ENCODE peak calls at places on chromosome 3, in six cellular contexts. L, H, B, C, G and Y are unnamed samples.

GRCh38 chr3:132867956-132868355 is 145.7 kb upstream of the NPHP3 start:
- DNase-seq in L (no peak), H (no peak), B (no peak), C (peak), G (peak), Y (peak)

GRCh38 chr3:67558429-67558828 is 96.0 kb downstream of the SUCLG2 start:
- DNase-seq in L (no peak), H (peak), B (no peak), C (peak), G (peak), Y (peak)

GRCh38 chr3:13539285-13539625 is 9.7 kb upstream of the FBLN2 start:
- DNase-seq in L (no peak), H (no peak), B (no peak), C (peak), G (peak), Y (peak)

GRCh38 chr3:52210550-52211046 is 12.6 kb downstream of the ALAS1 start:
- DNase-seq in L (no peak), H (no peak), B (peak), C (no peak), G (peak), Y (peak)

GRCh38 chr3:178350763-178351162 is 185.5 kb upstream of the KCNMB2 start:
- DNase-seq in L (no peak), H (no peak), B (no peak), C (no peak), G (peak), Y (peak)

GRCh38 chr3:129173206-129173605 is 10.5 kb downstream of the CNBP start:
- DNase-seq in L (no peak), H (no peak), B (no peak), C (no peak), G (no peak), Y (no peak)

GRCh38 chr3:139774570-139775302 is 97.0 kb upstream of the NMNAT3 start:
- DNase-seq in L (peak), H (no peak), B (no peak), C (peak), G (peak), Y (peak)

GRCh38 chr3:9803494-9803893 is 6.6 kb upstream of the TTLL3 start:
- DNase-seq in L (no peak), H (no peak), B (no peak), C (no peak), G (no peak), Y (no peak)

GRCh38 chr3:146546366-146546965 is 2.1 kb upstream of the PLSCR1 start:
- DNase-seq in L (no peak), H (no peak), B (no peak), C (no peak), G (no peak), Y (peak)

GRCh38 chr3:117618462-117618861 is 908.9 kb downstream of the TUSC7 start:
- DNase-seq in L (no peak), H (no peak), B (no peak), C (no peak), G (peak), Y (no peak)

GRCh38 chr3:190239325-190239724 is 82.9 kb downstream of the CLDN1 start:
- DNase-seq in L (no peak), H (no peak), B (no peak), C (no peak), G (no peak), Y (no peak)

GRCh38 chr3:129610276-129610675 is 3.8 kb upstream of the PLXND1 start:
- DNase-seq in L (no peak), H (no peak), B (no peak), C (no peak), G (no peak), Y (no peak)

DNA sequence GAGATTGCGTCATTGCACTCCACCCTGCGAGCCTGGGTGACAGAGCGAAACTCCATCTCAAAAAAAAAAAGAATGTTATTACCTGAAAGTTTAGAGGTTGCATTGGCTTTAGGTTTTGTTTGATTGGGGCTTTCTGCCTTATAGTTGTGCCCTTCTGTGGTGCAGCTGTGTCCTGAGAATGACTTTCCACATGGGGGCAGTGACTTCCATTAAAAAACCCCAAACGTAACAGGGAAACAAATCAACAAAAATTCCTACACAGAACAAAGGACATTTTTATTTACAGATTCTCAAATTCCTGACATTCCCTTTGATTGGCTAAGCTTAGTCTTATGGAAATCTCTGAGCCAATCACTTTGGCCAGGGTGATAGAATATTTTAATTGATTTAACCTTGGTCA is 154.1 kb upstream of the GPR149 start:
- DNase-seq in L (no peak), H (no peak), B (no peak), C (no peak), G (no peak), Y (peak)
- H3K4me3 ChIP-seq in L (no peak), H (no peak), B (no peak), C (no peak), G (no peak), Y (no peak)

GRCh38 chr3:125679258-125679657 is 84.0 kb upstream of the OSBPL11 start:
- DNase-seq in L (no peak), H (peak), B (no peak), C (no peak), G (no peak), Y (no peak)
- TF ChIP-seq CTCF in L (no peak), H (no peak), B (no peak), C (no peak), G (no peak), Y (no peak)

DNA sequence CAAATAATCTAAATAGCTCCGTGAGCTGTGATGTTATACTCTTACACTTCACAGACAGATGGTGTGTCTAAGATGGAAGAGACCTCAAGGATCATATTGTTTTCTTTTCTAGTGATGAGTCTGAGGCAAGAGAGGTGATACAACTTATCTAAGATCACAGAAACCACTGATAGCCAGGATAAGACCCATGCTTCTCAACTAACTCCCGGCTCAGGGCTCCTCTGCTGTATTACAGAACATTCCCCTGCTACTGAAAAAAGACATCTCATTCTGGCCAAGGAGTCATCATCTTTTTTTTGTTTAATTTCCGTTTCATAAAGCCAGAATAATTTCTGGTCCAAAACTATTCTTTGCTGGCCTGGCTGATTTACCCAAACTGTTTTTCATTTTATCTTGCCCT is 47.0 kb upstream of the GAP43 start:
- DNase-seq in L (no peak), H (no peak), B (no peak), C (no peak), G (no peak), Y (no peak)
- H3K4me3 ChIP-seq in L (no peak), H (no peak), B (no peak), C (no peak), G (no peak), Y (no peak)

DNA sequence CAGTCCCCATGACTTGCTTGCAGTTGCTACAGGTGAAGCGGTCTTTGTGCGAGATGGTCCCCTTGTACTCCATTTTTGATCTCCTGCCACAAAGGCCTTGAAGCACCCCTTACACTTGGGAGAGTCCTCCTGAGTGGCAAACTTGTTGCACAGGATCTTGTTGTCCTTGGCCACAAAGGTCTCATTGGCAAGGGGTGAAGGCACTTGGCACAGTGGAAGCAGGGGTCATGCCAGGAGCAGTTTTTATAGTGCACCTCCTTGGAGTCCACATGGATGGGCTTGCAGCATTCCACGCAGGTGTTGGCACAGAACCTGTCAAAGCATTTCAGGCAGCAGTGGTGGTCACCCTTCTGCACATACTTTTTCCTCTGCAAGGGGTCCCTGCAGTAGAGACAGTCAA is 20.3 kb upstream of the SEC62 start:
- DNase-seq in L (no peak), H (no peak), B (no peak), C (no peak), G (no peak), Y (no peak)
- TF ChIP-seq CTCF in L (no peak), H (no peak), B (no peak), C (no peak), G (no peak), Y (no peak)